ENCODE peak calls at places on chromosomes 5 and 9, in eight cellular contexts. A is WERI-Rb-1, D is GM06990, H is cardiac fibroblast, L is foreskin fibroblast, Y is heart left ventricle, X is choroid plexus epithelial cell, U is lower lobe of right lung. F is an unnamed sample.
A peak's percentile ranks its signal among the peaks of the same experiment; 100 is the strongest.

GRCh38 chr5:151673421-151673820 is 13.3 kb downstream of the SPARC start:
- DNase-seq in X (peak; percentile 5), L (peak; percentile 16), D (no peak), H (peak; percentile 31), U (no peak), Y (no peak), A (no peak), F (no peak)

GRCh38 chr9:35813434-35814105 is 1.3 kb downstream of the HINT2 start:
- DNase-seq in Y (no peak), A (peak; percentile 43), D (no peak), H (peak; percentile 54), X (peak; percentile 47), L (peak; percentile 42), U (no peak), F (peak; percentile 32)

GRCh38 chr5:104987074-104987473 is 1424.5 kb upstream of the NUDT12 start:
- DNase-seq in L (no peak), D (no peak), H (no peak), Y (no peak), U (no peak), A (no peak), X (no peak), F (no peak)

GRCh38 chr5:153749941-153750340 is 259.5 kb downstream of the GRIA1 start:
- DNase-seq in D (no peak), A (peak; percentile 21), Y (no peak), X (no peak), H (no peak), L (peak; percentile 62), U (no peak), F (peak; percentile 63)

GRCh38 chr5:132103380-132103951 is 29.9 kb downstream of the CSF2 start:
- DNase-seq in Y (peak; percentile 86), L (peak; percentile 97), X (peak; percentile 90), U (peak; percentile 71), H (peak; percentile 98), A (no peak), D (peak; percentile 72), F (peak; percentile 92)

GRCh38 chr9:87816041-87816440 is 66.6 kb upstream of the SPATA31E1 start:
- DNase-seq in Y (no peak), X (peak; percentile 70), A (no peak), D (no peak), H (peak; percentile 43), U (no peak), L (peak; percentile 64), F (peak; percentile 20)

GRCh38 chr9:14251146-14252071 is 62.5 kb downstream of the NFIB start:
- DNase-seq in L (peak; percentile 81), A (no peak), H (peak; percentile 88), D (no peak), Y (peak; percentile 88), U (peak; percentile 82), X (peak; percentile 84), F (peak; percentile 62)

GRCh38 chr5:17978954-17979353 is 344.7 kb downstream of the TAF11L14 start:
- DNase-seq in U (no peak), X (no peak), Y (no peak), A (no peak), H (no peak), L (no peak), D (no peak), F (no peak)

GRCh38 chr9:71562140-71562539 is 206.2 kb downstream of the CEMIP2 start:
- DNase-seq in D (no peak), X (no peak), A (no peak), H (no peak), Y (no peak), L (no peak), U (no peak), F (no peak)

GRCh38 chr9:32968101-32969011 is 33.1 kb downstream of the APTX start:
- DNase-seq in H (peak; percentile 65), Y (no peak), D (no peak), U (no peak), A (peak; percentile 32), L (peak; percentile 75), X (peak; percentile 65), F (peak; percentile 34)

GRCh38 chr5:139748505-139748826 is 47.1 kb upstream of the PSD2 start:
- DNase-seq in U (no peak), D (no peak), L (no peak), A (no peak), X (no peak), Y (no peak), H (no peak), F (no peak)

GRCh38 chr5:58021476-58021875 is 438.4 kb downstream of the PLK2 start:
- DNase-seq in L (no peak), U (no peak), X (no peak), D (no peak), A (no peak), Y (no peak), H (no peak), F (no peak)

GRCh38 chr9:87505869-87506678 is 8.4 kb downstream of the DAPK1 start:
- DNase-seq in U (no peak), L (no peak), D (no peak), Y (no peak), X (no peak), A (no peak), H (no peak), F (no peak)

GRCh38 chr5:63201738-63202137 is 623.1 kb downstream of the LRRC70 start:
- DNase-seq in Y (no peak), D (no peak), X (no peak), A (no peak), U (no peak), H (no peak), L (no peak), F (no peak)

GRCh38 chr5:107517185-107517868 is 153.4 kb downstream of the EFNA5 start:
- DNase-seq in X (no peak), L (no peak), U (no peak), D (peak; percentile 22), Y (no peak), A (no peak), H (no peak), F (no peak)

GRCh38 chr9:111632695-111633388 is 1.7 kb downstream of the DNAJC25 start:
- DNase-seq in D (no peak), Y (no peak), L (no peak), X (no peak), H (no peak), A (no peak), U (no peak), F (no peak)

GRCh38 chr9:111630182-111631070 is 708 bp upstream of the DNAJC25 start:
- DNase-seq in D (no peak), Y (no peak), A (peak; percentile 20), U (no peak), L (no peak), X (no peak), H (no peak), F (no peak)

GRCh38 chr9:111632051-111632450 is 917 bp downstream of the DNAJC25 start:
- DNase-seq in A (no peak), X (peak; percentile 11), D (no peak), L (peak; percentile 13), Y (no peak), U (no peak), H (peak; percentile 22), F (peak; percentile 19)

GRCh38 chr9:111633389-111633736 is 2.2 kb downstream of the DNAJC25 start:
- DNase-seq in A (no peak), U (no peak), L (peak; percentile 17), D (no peak), H (no peak), Y (no peak), X (no peak), F (no peak)

DNA sequence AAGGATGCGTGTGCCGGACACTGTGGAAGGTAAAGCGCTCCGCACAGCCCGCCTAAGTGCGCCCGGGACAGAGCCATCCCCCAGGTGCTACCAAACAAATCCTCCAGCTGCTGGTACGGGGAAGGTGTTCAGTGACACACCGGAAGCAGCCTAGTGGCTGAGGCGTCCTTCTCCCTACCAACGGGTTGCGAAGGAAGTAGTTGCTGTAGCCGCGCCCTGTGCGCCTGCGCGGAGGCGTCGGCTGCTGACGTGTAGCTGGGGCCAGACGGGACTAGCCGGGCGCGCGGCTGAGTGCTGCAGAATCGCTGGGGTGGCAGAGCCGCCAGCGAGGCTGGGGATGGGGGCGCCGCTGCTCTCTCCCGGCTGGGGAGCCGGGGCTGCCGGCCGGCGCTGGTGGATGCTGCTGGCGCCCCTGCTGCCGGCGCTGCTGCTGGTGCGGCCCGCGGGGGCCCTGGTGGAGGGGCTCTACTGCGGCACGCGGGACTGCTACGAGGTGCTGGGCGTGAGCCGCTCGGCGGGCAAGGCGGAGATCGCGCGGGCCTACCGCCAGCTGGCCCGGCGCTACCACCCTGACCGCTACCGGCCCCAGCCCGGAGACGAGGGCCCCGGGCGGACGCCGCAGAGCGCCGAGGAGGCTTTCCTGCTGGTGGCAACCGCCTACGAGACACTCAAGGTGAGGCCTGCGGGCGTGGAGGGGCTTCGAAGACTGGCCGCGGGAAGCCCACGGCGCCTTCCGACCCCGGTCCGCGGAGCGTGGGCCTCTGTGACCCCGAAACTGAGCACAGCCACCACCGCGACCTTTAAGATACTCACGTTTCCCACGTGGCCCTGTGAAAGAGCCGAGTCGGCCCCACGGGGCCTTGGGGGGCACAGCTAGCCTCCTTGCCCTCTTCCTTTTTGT is at the start of gene DNAJC25:
- DNase-seq in L (peak; percentile 99), Y (peak; percentile 98), D (peak; percentile 99), A (peak; percentile 99), U (peak; percentile 98), X (peak; percentile 99), H (peak; percentile 99), F (peak; percentile 99)
- TF ChIP-seq CTCF in L (no peak), Y (no peak), D (no peak), A (no peak), U (no peak), X (no peak), H (no peak), F (no peak)

DNA sequence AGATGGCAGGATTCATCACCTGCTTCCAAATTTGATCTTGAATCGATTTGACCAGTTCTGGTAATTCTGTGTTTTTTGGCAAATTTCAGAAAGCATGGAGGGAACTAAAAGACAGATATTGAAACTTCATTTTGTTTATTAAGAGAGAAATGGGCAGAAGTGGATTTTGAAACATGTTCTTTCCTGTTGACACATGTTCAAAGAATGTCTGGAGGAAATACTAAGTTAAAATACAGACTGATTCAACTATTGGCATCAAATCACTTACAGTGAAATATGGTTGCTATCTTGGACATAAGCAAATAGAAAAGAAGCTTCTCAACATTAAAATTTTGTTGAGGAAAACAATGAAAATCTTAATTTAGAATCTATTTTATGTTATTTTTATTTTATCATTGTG is 19.3 kb upstream of the GZMK start:
- DNase-seq in A (no peak), Y (no peak), D (no peak), U (no peak), L (peak; percentile 74), H (peak; percentile 84), X (peak; percentile 77), F (peak; percentile 63)
- H3K4me3 ChIP-seq in A (no peak overlapping the region), Y (no peak overlapping the region), D (no peak overlapping the region), U (no peak overlapping the region), L (no peak overlapping the region), H (no peak overlapping the region), X (no peak overlapping the region), F (no peak overlapping the region)

GRCh38 chr5:60613826-60614225 is 86.1 kb downstream of the DEPDC1B start:
- DNase-seq in Y (no peak), U (no peak), D (no peak), H (no peak), L (no peak), X (no peak), A (no peak), F (no peak)
- TF ChIP-seq CTCF in Y (no peak), U (no peak), D (no peak), H (no peak), L (no peak), X (no peak), A (no peak), F (no peak)

DNA sequence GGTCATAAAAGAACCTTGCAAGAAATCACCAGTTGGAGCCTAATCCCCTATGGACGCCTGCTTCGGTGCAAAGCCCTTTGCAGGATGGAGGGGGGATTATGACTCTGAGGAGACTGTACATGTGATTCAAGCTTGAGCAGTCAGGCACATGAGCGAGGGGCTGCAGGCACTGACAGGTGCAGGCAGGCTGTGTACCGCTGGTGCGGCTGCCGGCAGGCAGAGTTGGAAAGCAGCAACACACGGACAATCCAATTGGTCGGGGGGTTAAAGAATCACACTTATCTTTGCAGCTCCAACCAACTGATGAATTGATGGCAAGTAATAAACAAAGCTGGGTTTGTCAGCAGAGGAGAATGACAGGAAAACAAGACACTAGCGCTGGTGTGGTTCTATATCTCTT is 5.7 kb downstream of the WHRN start:
- DNase-seq in A (peak; percentile 96), X (no peak), D (no peak), L (no peak), H (no peak), U (no peak), Y (no peak), F (no peak)
- H3K4me3 ChIP-seq in A (peak overlapping the region; percentile 23), X (no peak overlapping the region), D (no peak overlapping the region), L (no peak overlapping the region), H (no peak overlapping the region), U (no peak overlapping the region), Y (no peak overlapping the region), F (no peak overlapping the region)

F was measured in AG10803.